ENCODE peak calls at places on chromosomes 7 and 10, in five cellular contexts. One of them, this sample, is unnamed.

GRCh38 chr10:668786-669485 is 20.5 kb downstream of the DIP2C start:
- DNase-seq in right lobe of liver: no peak
- DNase-seq in A549: no peak
- DNase-seq in GM20000: no peak
- DNase-seq in osteocyte: peak; percentile 64
- DNase-seq in this sample: no peak

GRCh38 chr10:69451784-69452251 is 553 bp downstream of the TSPAN15 start:
- DNase-seq in osteocyte: no peak
- DNase-seq in GM20000: no peak
- DNase-seq in A549: no peak
- DNase-seq in right lobe of liver: no peak
- DNase-seq in this sample: no peak

GRCh38 chr10:14481752-14482151 is 151.0 kb upstream of the FRMD4A start:
- DNase-seq in osteocyte: no peak
- DNase-seq in right lobe of liver: no peak
- DNase-seq in GM20000: no peak
- DNase-seq in A549: no peak
- DNase-seq in this sample: no peak

GRCh38 chr7:46186131-46186530 is 265.1 kb upstream of the IGFBP3 start:
- DNase-seq in right lobe of liver: no peak
- DNase-seq in GM20000: no peak
- DNase-seq in osteocyte: peak; percentile 6
- DNase-seq in A549: no peak
- DNase-seq in this sample: no peak

GRCh38 chr7:93544686-93545085 is 29.8 kb downstream of the CALCR start:
- DNase-seq in osteocyte: no peak
- DNase-seq in GM20000: no peak
- DNase-seq in A549: no peak
- DNase-seq in right lobe of liver: no peak
- DNase-seq in this sample: no peak

GRCh38 chr7:130649004-130649790 is 19.4 kb downstream of the COPG2 start:
- DNase-seq in A549: no peak
- DNase-seq in right lobe of liver: no peak
- DNase-seq in osteocyte: no peak
- DNase-seq in GM20000: peak; percentile 49
- DNase-seq in this sample: no peak

GRCh38 chr7:117950601-117951278 is 77.5 kb upstream of the CTTNBP2 start:
- DNase-seq in right lobe of liver: no peak
- DNase-seq in osteocyte: no peak
- DNase-seq in GM20000: no peak
- DNase-seq in A549: no peak
- DNase-seq in this sample: no peak

GRCh38 chr10:130244031-130244927 is 108.1 kb downstream of the GLRX3 start:
- DNase-seq in osteocyte: peak; percentile 78
- DNase-seq in right lobe of liver: no peak
- DNase-seq in GM20000: no peak
- DNase-seq in A549: no peak
- DNase-seq in this sample: peak; percentile 51

GRCh38 chr7:46109447-46109846 is 188.4 kb upstream of the IGFBP3 start:
- DNase-seq in GM20000: no peak
- DNase-seq in osteocyte: no peak
- DNase-seq in A549: no peak
- DNase-seq in right lobe of liver: no peak
- DNase-seq in this sample: no peak

GRCh38 chr10:1367938-1368697 is 311.9 kb downstream of the WDR37 start:
- DNase-seq in right lobe of liver: no peak
- DNase-seq in A549: no peak
- DNase-seq in GM20000: peak; percentile 20
- DNase-seq in osteocyte: peak; percentile 68
- DNase-seq in this sample: no peak

GRCh38 chr10:113982745-113983144 is 60.9 kb upstream of the ADRB1 start:
- DNase-seq in A549: no peak
- DNase-seq in osteocyte: no peak
- DNase-seq in right lobe of liver: no peak
- DNase-seq in GM20000: peak; percentile 29
- DNase-seq in this sample: no peak

GRCh38 chr7:6212008-6212407 is 60.4 kb downstream of the CYTH3 start:
- DNase-seq in GM20000: no peak
- DNase-seq in A549: no peak
- DNase-seq in right lobe of liver: no peak
- DNase-seq in osteocyte: no peak
- DNase-seq in this sample: no peak

GRCh38 chr10:125514206-125515162 is 168.5 kb downstream of the TEX36 start:
- DNase-seq in GM20000: no peak
- DNase-seq in right lobe of liver: no peak
- DNase-seq in A549: no peak
- DNase-seq in osteocyte: no peak
- DNase-seq in this sample: no peak

GRCh38 chr7:42931834-42932651 is at the start of the genes MRPL32 and PSMA2:
- DNase-seq in A549: peak; percentile 99
- DNase-seq in GM20000: peak; percentile 90
- DNase-seq in right lobe of liver: peak; percentile 93
- DNase-seq in osteocyte: peak; percentile 97
- DNase-seq in this sample: peak; percentile 98

GRCh38 chr7:93997868-93998267 is 6.3 kb downstream of the BET1 start:
- DNase-seq in GM20000: no peak
- DNase-seq in A549: no peak
- DNase-seq in osteocyte: no peak
- DNase-seq in right lobe of liver: no peak
- DNase-seq in this sample: no peak

GRCh38 chr10:100006241-100006886 is 3.4 kb downstream of the DNMBP start:
- DNase-seq in GM20000: peak; percentile 55
- DNase-seq in osteocyte: no peak
- DNase-seq in right lobe of liver: no peak
- DNase-seq in A549: peak; percentile 85
- DNase-seq in this sample: no peak

GRCh38 chr10:120011359-120012132 is 119.0 kb downstream of the SEC23IP start:
- DNase-seq in right lobe of liver: no peak
- DNase-seq in GM20000: no peak
- DNase-seq in A549: no peak
- DNase-seq in osteocyte: no peak
- DNase-seq in this sample: no peak

GRCh38 chr7:73822319-73823173 is 8.2 kb upstream of the CLDN4 start:
- DNase-seq in right lobe of liver: peak; percentile 21
- DNase-seq in osteocyte: no peak
- DNase-seq in A549: peak; percentile 98
- DNase-seq in GM20000: no peak
- DNase-seq in this sample: no peak

GRCh38 chr10:100569687-100570517 is 34.2 kb downstream of the HIF1AN start:
- DNase-seq in osteocyte: peak; percentile 74
- DNase-seq in GM20000: no peak
- DNase-seq in right lobe of liver: no peak
- DNase-seq in A549: no peak
- DNase-seq in this sample: no peak

GRCh38 chr10:99711129-99711719 is 20.7 kb downstream of the COX15 start:
- DNase-seq in osteocyte: no peak
- DNase-seq in right lobe of liver: no peak
- DNase-seq in GM20000: peak; percentile 38
- DNase-seq in A549: peak; percentile 16
- DNase-seq in this sample: no peak

GRCh38 chr7:101099969-101100781 is 14.9 kb downstream of the TRIM56 start:
- DNase-seq in GM20000: no peak
- DNase-seq in right lobe of liver: peak; percentile 91
- DNase-seq in A549: peak; percentile 91
- DNase-seq in osteocyte: peak; percentile 99
- DNase-seq in this sample: peak; percentile 98

GRCh38 chr10:72254891-72255568 is 18.7 kb upstream of the DDIT4 start:
- DNase-seq in right lobe of liver: peak; percentile 73
- DNase-seq in GM20000: peak; percentile 47
- DNase-seq in osteocyte: peak; percentile 85
- DNase-seq in A549: peak; percentile 94
- DNase-seq in this sample: peak; percentile 90

GRCh38 chr10:118920206-118920605 is 109.3 kb upstream of the NANOS1 start:
- DNase-seq in right lobe of liver: no peak
- DNase-seq in A549: no peak
- DNase-seq in GM20000: no peak
- DNase-seq in osteocyte: peak; percentile 53
- DNase-seq in this sample: no peak

GRCh38 chr7:146116452-146117219 is at the start of gene CNTNAP2:
- DNase-seq in GM20000: no peak
- DNase-seq in right lobe of liver: no peak
- DNase-seq in osteocyte: peak; percentile 80
- DNase-seq in A549: no peak
- DNase-seq in this sample: peak; percentile 53

GRCh38 chr7:6530626-6531491 is 20.4 kb downstream of the GRID2IP start:
- DNase-seq in right lobe of liver: no peak
- DNase-seq in A549: no peak
- DNase-seq in osteocyte: no peak
- DNase-seq in GM20000: peak; percentile 86
- DNase-seq in this sample: no peak

GRCh38 chr10:7306147-7306546 is 104.7 kb downstream of the SFMBT2 start:
- DNase-seq in GM20000: no peak
- DNase-seq in A549: no peak
- DNase-seq in right lobe of liver: no peak
- DNase-seq in osteocyte: no peak
- DNase-seq in this sample: no peak

GRCh38 chr10:64733980-64734379 is 1212.8 kb downstream of the REEP3 start:
- DNase-seq in right lobe of liver: no peak
- DNase-seq in osteocyte: no peak
- DNase-seq in GM20000: peak; percentile 6
- DNase-seq in A549: peak; percentile 6
- DNase-seq in this sample: no peak

GRCh38 chr10:68074404-68074774 is 694 bp downstream of the HERC4 start:
- DNase-seq in GM20000: no peak
- DNase-seq in osteocyte: no peak
- DNase-seq in right lobe of liver: no peak
- DNase-seq in A549: no peak
- DNase-seq in this sample: no peak

GRCh38 chr7:93013471-93014061 is 104.2 kb downstream of the SAMD9 start:
- DNase-seq in GM20000: no peak
- DNase-seq in osteocyte: no peak
- DNase-seq in right lobe of liver: no peak
- DNase-seq in A549: no peak
- DNase-seq in this sample: no peak

GRCh38 chr10:7027913-7028808 is 382.7 kb downstream of the SFMBT2 start:
- DNase-seq in A549: no peak
- DNase-seq in right lobe of liver: no peak
- DNase-seq in osteocyte: no peak
- DNase-seq in GM20000: no peak
- DNase-seq in this sample: no peak

DNA sequence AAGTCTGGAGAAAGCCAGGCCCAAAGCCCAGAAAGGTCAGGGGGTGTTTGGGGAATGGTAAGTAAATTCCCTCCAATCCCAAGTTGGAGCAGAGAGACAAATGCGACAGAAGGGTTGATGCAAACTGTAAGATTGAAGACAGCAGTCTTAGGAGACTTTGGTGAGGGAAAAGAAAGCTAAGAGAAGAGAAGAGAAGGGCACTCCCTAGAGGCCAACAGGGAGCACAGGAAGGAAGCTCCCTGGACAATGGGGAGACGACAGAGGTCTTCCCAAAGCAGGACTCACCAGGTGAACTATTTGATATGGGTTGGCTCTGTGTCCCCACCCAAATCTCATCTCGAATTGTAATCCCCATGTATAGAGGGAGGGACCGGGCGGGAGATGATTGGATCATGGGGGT is 151.5 kb downstream of the KIF20B start:
- DNase-seq in A549: no peak
- DNase-seq in GM20000: no peak
- DNase-seq in osteocyte: no peak
- DNase-seq in right lobe of liver: no peak
- DNase-seq in this sample: no peak
- TF ChIP-seq CTCF in A549: no peak
- TF ChIP-seq CTCF in GM20000: no peak
- TF ChIP-seq CTCF in osteocyte: no peak
- TF ChIP-seq CTCF in right lobe of liver: no peak
- TF ChIP-seq CTCF in this sample: no peak

DNA sequence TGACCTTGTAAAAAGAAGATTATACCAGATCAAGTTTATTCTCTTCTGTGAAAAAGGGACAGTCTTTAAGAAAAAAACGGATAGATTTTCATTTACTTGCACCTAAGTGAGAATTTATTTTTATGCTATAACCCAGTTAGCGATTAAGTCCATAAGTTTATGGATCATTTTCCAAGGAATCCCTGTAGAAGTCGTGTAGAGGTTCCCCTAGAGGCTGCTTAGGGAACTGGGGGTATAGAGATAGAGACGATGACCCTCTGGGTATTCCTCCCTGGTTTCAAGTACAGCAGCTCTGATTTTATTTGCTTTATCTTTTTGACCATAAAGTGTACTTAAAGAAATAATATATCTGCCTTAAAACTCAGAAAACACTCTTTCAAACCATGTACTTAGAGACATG is 648.4 kb upstream of the LRRTM3 start:
- DNase-seq in A549: no peak
- DNase-seq in right lobe of liver: no peak
- DNase-seq in osteocyte: no peak
- DNase-seq in GM20000: no peak
- DNase-seq in this sample: no peak
- TF ChIP-seq CTCF in A549: no peak
- TF ChIP-seq CTCF in right lobe of liver: no peak
- TF ChIP-seq CTCF in osteocyte: peak; percentile 21
- TF ChIP-seq CTCF in GM20000: no peak
- TF ChIP-seq CTCF in this sample: peak; percentile 33

GRCh38 chr7:99876491-99876890 is 342 bp downstream of the OR2AE1 start:
- DNase-seq in A549: no peak
- DNase-seq in right lobe of liver: no peak
- DNase-seq in GM20000: no peak
- DNase-seq in osteocyte: no peak
- DNase-seq in this sample: no peak
- TF ChIP-seq CTCF in A549: no peak
- TF ChIP-seq CTCF in right lobe of liver: no peak
- TF ChIP-seq CTCF in GM20000: no peak
- TF ChIP-seq CTCF in osteocyte: no peak
- TF ChIP-seq CTCF in this sample: no peak

DNA sequence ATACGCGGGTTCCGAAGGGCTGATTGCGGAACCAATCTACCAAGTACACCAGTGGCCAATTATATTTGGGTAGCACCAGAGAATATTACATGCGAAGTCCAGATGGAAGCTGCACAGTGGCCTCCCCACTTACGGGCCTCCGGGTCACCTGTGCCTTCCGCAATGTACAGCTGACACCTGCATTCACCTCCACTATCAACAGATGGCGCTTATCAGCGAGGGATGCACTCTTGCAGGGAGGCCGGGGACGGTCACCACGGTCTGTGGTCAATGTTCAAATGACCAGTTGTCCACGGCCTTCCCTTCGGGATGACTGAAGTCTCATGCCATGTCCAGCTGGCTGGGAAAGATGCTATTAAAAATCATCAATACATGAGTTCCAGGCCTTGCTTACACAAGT is 47.6 kb downstream of the SLIT1 start:
- DNase-seq in osteocyte: no peak
- DNase-seq in right lobe of liver: peak; percentile 55
- DNase-seq in A549: peak; percentile 58
- DNase-seq in GM20000: no peak
- DNase-seq in this sample: no peak
- TF ChIP-seq CTCF in osteocyte: no peak
- TF ChIP-seq CTCF in right lobe of liver: peak; percentile 38
- TF ChIP-seq CTCF in A549: peak; percentile 46
- TF ChIP-seq CTCF in GM20000: no peak
- TF ChIP-seq CTCF in this sample: no peak

DNA sequence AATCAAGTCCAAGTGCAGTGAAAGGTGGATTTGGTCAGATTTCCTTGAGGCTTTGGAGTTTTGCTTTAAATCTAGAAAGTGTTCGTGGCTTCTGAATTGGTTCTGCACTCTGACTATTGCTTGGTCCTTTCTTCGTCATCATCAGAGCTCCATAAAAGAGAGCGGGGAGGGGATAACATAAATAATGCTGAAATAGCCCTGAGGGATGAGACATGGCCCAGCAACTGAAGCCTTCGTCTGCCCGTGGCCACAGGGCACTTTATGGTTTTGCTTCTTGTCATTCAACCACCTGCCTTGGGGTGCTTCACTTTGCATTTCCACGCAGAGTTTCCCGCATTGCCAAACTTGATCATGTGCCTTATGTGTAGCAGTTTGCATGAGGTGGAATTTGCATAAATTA is 15.8 kb downstream of the GSTO2 start:
- DNase-seq in right lobe of liver: no peak
- DNase-seq in GM20000: no peak
- DNase-seq in A549: no peak
- DNase-seq in osteocyte: no peak
- DNase-seq in this sample: no peak
- TF ChIP-seq CTCF in right lobe of liver: no peak
- TF ChIP-seq CTCF in GM20000: no peak
- TF ChIP-seq CTCF in A549: no peak
- TF ChIP-seq CTCF in osteocyte: no peak
- TF ChIP-seq CTCF in this sample: no peak